ENCODE peak calls at places on chromosomes 4 and X, in four cellular contexts. One of them, this sample, is unnamed.

GRCh38 chr4:88027611-88028608 is 20.5 kb downstream of the PKD2 start:
- DNase-seq in foreskin keratinocyte: peak
- DNase-seq in astrocyte of the spinal cord: peak
- DNase-seq in cardiac fibroblast: peak
- DNase-seq in this sample: peak

GRCh38 chr4:68606240-68606639 is 30.1 kb upstream of the UGT2B17 start:
- DNase-seq in foreskin keratinocyte: no peak
- DNase-seq in astrocyte of the spinal cord: no peak
- DNase-seq in cardiac fibroblast: no peak
- DNase-seq in this sample: no peak

GRCh38 chr4:56861365-56861764 is 39.9 kb upstream of the SPINK2 start:
- DNase-seq in foreskin keratinocyte: peak
- DNase-seq in astrocyte of the spinal cord: peak
- DNase-seq in cardiac fibroblast: no peak
- DNase-seq in this sample: peak

GRCh38 chr4:183081116-183081469 is 18.0 kb upstream of the WWC2 start:
- DNase-seq in foreskin keratinocyte: no peak
- DNase-seq in astrocyte of the spinal cord: no peak
- DNase-seq in cardiac fibroblast: no peak
- DNase-seq in this sample: no peak

GRCh38 chr4:68906238-68907137 is 45.1 kb downstream of the UGT2A3 start:
- DNase-seq in foreskin keratinocyte: peak
- DNase-seq in astrocyte of the spinal cord: no peak
- DNase-seq in cardiac fibroblast: no peak
- DNase-seq in this sample: no peak

GRCh38 chr4:83297548-83298260 is 13.1 kb upstream of the COQ2 start:
- DNase-seq in foreskin keratinocyte: no peak
- DNase-seq in astrocyte of the spinal cord: no peak
- DNase-seq in cardiac fibroblast: no peak
- DNase-seq in this sample: no peak

GRCh38 chrX:69555396-69556023 is 51.4 kb downstream of the NALF2 start:
- DNase-seq in foreskin keratinocyte: no peak
- DNase-seq in astrocyte of the spinal cord: no peak
- DNase-seq in cardiac fibroblast: no peak
- DNase-seq in this sample: no peak

GRCh38 chrX:110001702-110002299 is 1.1 kb upstream of the TMEM164 start:
- DNase-seq in foreskin keratinocyte: no peak
- DNase-seq in astrocyte of the spinal cord: no peak
- DNase-seq in cardiac fibroblast: no peak
- DNase-seq in this sample: no peak

GRCh38 chr4:160224049-160224448 is 1121.2 kb downstream of the RAPGEF2 start:
- DNase-seq in foreskin keratinocyte: peak
- DNase-seq in astrocyte of the spinal cord: no peak
- DNase-seq in cardiac fibroblast: no peak
- DNase-seq in this sample: no peak

GRCh38 chr4:41258783-41259182 is 2.1 kb downstream of the UCHL1 start:
- DNase-seq in foreskin keratinocyte: peak
- DNase-seq in astrocyte of the spinal cord: peak
- DNase-seq in cardiac fibroblast: peak
- DNase-seq in this sample: peak

GRCh38 chr4:111923786-111924185 is 221.5 kb upstream of the FAM241A start:
- DNase-seq in foreskin keratinocyte: peak
- DNase-seq in astrocyte of the spinal cord: peak
- DNase-seq in cardiac fibroblast: peak
- DNase-seq in this sample: no peak

GRCh38 chrX:50920132-50920531 is 9.6 kb downstream of the BMP15 start:
- DNase-seq in foreskin keratinocyte: peak
- DNase-seq in astrocyte of the spinal cord: peak
- DNase-seq in cardiac fibroblast: peak
- DNase-seq in this sample: peak

GRCh38 chr4:30454504-30454903 is 265.7 kb upstream of the PCDH7 start:
- DNase-seq in foreskin keratinocyte: peak
- DNase-seq in astrocyte of the spinal cord: no peak
- DNase-seq in cardiac fibroblast: no peak
- DNase-seq in this sample: no peak

DNA sequence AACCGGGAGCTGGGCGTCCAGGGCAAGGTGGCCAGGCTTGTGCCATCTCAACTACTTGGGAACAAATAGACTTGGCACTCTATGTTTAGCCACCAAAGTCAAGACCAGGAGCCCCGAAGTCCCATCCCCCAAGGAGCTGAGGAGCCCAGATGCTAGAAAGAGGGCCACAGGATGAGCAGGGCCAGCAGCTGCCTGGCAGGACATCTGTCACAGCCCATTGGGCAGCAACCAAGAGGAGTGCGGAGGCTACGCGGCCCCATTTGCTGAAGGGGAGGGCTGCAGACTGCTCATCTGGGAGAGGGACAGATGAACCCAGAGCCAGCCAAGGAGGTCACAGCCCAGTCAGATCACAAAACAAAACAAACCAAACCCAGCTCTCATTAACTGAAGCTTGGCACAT is 22.9 kb upstream of the SOWAHD start:
- DNase-seq in foreskin keratinocyte: no peak
- DNase-seq in astrocyte of the spinal cord: no peak
- DNase-seq in cardiac fibroblast: no peak
- DNase-seq in this sample: no peak
- TF ChIP-seq CTCF in foreskin keratinocyte: no peak
- TF ChIP-seq CTCF in astrocyte of the spinal cord: no peak
- TF ChIP-seq CTCF in cardiac fibroblast: no peak
- TF ChIP-seq CTCF in this sample: no peak

DNA sequence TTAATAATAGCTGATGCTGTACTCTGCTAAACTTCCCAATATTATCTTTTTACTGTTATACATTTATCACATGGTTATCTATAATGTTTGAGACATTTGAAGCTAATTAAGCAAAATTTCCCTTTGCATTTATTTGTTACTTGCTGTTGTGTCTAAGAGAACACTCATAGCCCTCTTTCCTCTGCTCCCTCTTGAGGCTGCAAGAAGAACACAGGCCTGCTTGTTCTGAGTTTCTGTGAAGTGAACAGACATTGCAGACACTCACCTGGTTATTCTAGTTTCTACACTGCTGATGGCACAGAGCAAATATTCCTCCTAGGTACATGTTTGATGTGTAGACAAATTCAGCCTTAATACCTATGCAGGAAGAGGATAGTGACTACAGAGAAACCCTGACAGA is 367.8 kb downstream of the GASK1B start:
- DNase-seq in foreskin keratinocyte: peak
- DNase-seq in astrocyte of the spinal cord: peak
- DNase-seq in cardiac fibroblast: peak
- DNase-seq in this sample: peak
- TF ChIP-seq CTCF in foreskin keratinocyte: peak
- TF ChIP-seq CTCF in astrocyte of the spinal cord: peak
- TF ChIP-seq CTCF in cardiac fibroblast: peak
- TF ChIP-seq CTCF in this sample: no peak

GRCh38 chr4:99998062-99998880 is 48.2 kb upstream of the H2AZ1 start:
- DNase-seq in foreskin keratinocyte: peak
- DNase-seq in astrocyte of the spinal cord: peak
- DNase-seq in cardiac fibroblast: peak
- DNase-seq in this sample: peak
- TF ChIP-seq CTCF in foreskin keratinocyte: peak
- TF ChIP-seq CTCF in astrocyte of the spinal cord: peak
- TF ChIP-seq CTCF in cardiac fibroblast: peak
- TF ChIP-seq CTCF in this sample: peak

DNA sequence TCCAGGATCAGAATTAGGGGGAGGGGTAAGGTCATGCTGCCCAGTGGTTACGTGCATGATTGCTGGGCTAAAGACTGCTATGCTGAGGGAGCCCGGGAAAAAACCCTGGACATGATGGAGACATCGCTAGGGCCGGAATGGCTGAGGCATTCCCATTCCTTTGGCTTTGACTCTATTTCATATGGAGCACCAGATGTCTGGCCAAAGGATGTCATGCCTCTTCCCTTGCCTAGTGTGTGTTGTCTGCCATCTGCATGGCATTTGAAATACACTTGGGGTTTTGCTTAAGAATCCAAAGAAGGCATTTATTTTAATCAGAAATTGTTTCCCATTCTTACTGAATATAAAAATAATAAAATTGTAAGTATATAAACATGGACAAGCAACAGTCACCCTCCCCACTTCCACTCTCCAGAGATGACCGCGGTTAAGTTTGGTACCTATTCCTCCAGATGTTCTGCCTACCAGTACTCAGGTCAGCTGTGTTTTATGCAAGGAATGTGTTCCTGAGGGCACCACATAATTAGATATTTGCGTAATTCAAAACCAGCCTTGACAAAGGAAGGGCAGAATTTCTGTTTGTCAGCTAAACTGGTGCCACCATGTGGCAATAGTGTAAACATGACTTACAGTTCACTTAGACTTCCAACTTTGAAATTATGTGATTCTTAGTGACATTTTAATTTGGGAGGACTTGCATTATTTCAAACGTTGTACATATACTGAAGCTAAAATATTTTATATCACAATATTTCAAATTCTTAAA is 105.9 kb downstream of the CT47B1 start:
- DNase-seq in foreskin keratinocyte: peak
- DNase-seq in astrocyte of the spinal cord: peak
- DNase-seq in cardiac fibroblast: peak
- DNase-seq in this sample: peak
- TF ChIP-seq CTCF in foreskin keratinocyte: peak
- TF ChIP-seq CTCF in astrocyte of the spinal cord: peak
- TF ChIP-seq CTCF in cardiac fibroblast: peak
- TF ChIP-seq CTCF in this sample: peak

GRCh38 chrX:107684956-107685385 is 56.7 kb downstream of the PRPS1 start:
- DNase-seq in foreskin keratinocyte: peak
- DNase-seq in astrocyte of the spinal cord: peak
- DNase-seq in cardiac fibroblast: peak
- DNase-seq in this sample: peak

GRCh38 chrX:107683931-107684330 is 55.6 kb downstream of the PRPS1 start:
- DNase-seq in foreskin keratinocyte: no peak
- DNase-seq in astrocyte of the spinal cord: no peak
- DNase-seq in cardiac fibroblast: no peak
- DNase-seq in this sample: no peak

GRCh38 chrX:107686792-107687191 is 58.5 kb downstream of the PRPS1 start:
- DNase-seq in foreskin keratinocyte: no peak
- DNase-seq in astrocyte of the spinal cord: peak
- DNase-seq in cardiac fibroblast: no peak
- DNase-seq in this sample: no peak

GRCh38 chrX:107686026-107686425 is 57.7 kb downstream of the PRPS1 start:
- DNase-seq in foreskin keratinocyte: no peak
- DNase-seq in astrocyte of the spinal cord: no peak
- DNase-seq in cardiac fibroblast: no peak
- DNase-seq in this sample: no peak

GRCh38 chrX:107683124-107683895 is 55.0 kb downstream of the PRPS1 start:
- DNase-seq in foreskin keratinocyte: no peak
- DNase-seq in astrocyte of the spinal cord: no peak
- DNase-seq in cardiac fibroblast: peak
- DNase-seq in this sample: peak
- TF ChIP-seq CTCF in foreskin keratinocyte: no peak
- TF ChIP-seq CTCF in astrocyte of the spinal cord: no peak
- TF ChIP-seq CTCF in cardiac fibroblast: no peak
- TF ChIP-seq CTCF in this sample: no peak